ENCODE peak calls at places on chromosomes 5 and 9, in nine cellular contexts. One of them, this sample, is unnamed.

GRCh38 chr9:98570663-98571440 is 137.9 kb downstream of the GABBR2 start:
- DNase-seq in CD8-positive, alpha-beta T cell: no peak
- DNase-seq in cardiac fibroblast: no peak
- DNase-seq in RPMI8226: no peak
- DNase-seq in NCI-H524: peak
- DNase-seq in H54: no peak
- DNase-seq in AG09309: no peak
- DNase-seq in lower lobe of right lung: no peak
- DNase-seq in NCI-H69: no peak
- DNase-seq in this sample: no peak

GRCh38 chr5:2008851-2009629 is 126.3 kb upstream of the IRX4 start:
- DNase-seq in CD8-positive, alpha-beta T cell: no peak
- DNase-seq in cardiac fibroblast: no peak
- DNase-seq in RPMI8226: peak
- DNase-seq in NCI-H524: no peak
- DNase-seq in H54: no peak
- DNase-seq in AG09309: no peak
- DNase-seq in lower lobe of right lung: no peak
- DNase-seq in NCI-H69: no peak
- DNase-seq in this sample: no peak

GRCh38 chr5:51385214-51385613 is 2.0 kb downstream of the ISL1 start:
- DNase-seq in CD8-positive, alpha-beta T cell: no peak
- DNase-seq in cardiac fibroblast: no peak
- DNase-seq in RPMI8226: no peak
- DNase-seq in NCI-H524: no peak
- DNase-seq in H54: no peak
- DNase-seq in AG09309: no peak
- DNase-seq in lower lobe of right lung: no peak
- DNase-seq in NCI-H69: peak
- DNase-seq in this sample: no peak

GRCh38 chr9:127562271-127562780 is 49.8 kb upstream of the STXBP1 start:
- DNase-seq in CD8-positive, alpha-beta T cell: no peak
- DNase-seq in cardiac fibroblast: no peak
- DNase-seq in RPMI8226: no peak
- DNase-seq in NCI-H524: no peak
- DNase-seq in H54: no peak
- DNase-seq in AG09309: no peak
- DNase-seq in lower lobe of right lung: no peak
- DNase-seq in NCI-H69: no peak
- DNase-seq in this sample: no peak

GRCh38 chr9:115671236-115671770 is 482.3 kb upstream of the PAPPA start:
- DNase-seq in CD8-positive, alpha-beta T cell: no peak
- DNase-seq in cardiac fibroblast: no peak
- DNase-seq in RPMI8226: no peak
- DNase-seq in NCI-H524: no peak
- DNase-seq in H54: no peak
- DNase-seq in AG09309: no peak
- DNase-seq in lower lobe of right lung: no peak
- DNase-seq in NCI-H69: no peak
- DNase-seq in this sample: peak

GRCh38 chr5:76256116-76256889 is 146.8 kb upstream of the IQGAP2 start:
- DNase-seq in CD8-positive, alpha-beta T cell: peak
- DNase-seq in cardiac fibroblast: peak
- DNase-seq in RPMI8226: peak
- DNase-seq in NCI-H524: peak
- DNase-seq in H54: peak
- DNase-seq in AG09309: peak
- DNase-seq in lower lobe of right lung: no peak
- DNase-seq in NCI-H69: peak
- DNase-seq in this sample: peak

GRCh38 chr5:170640731-170641588 is 137.1 kb downstream of the KCNIP1 start:
- DNase-seq in CD8-positive, alpha-beta T cell: no peak
- DNase-seq in cardiac fibroblast: no peak
- DNase-seq in RPMI8226: peak
- DNase-seq in NCI-H524: no peak
- DNase-seq in H54: no peak
- DNase-seq in AG09309: no peak
- DNase-seq in lower lobe of right lung: no peak
- DNase-seq in NCI-H69: no peak
- DNase-seq in this sample: no peak

GRCh38 chr5:157924931-157925729 is 66.2 kb upstream of the CLINT1 start:
- DNase-seq in CD8-positive, alpha-beta T cell: no peak
- DNase-seq in cardiac fibroblast: no peak
- DNase-seq in RPMI8226: no peak
- DNase-seq in NCI-H524: no peak
- DNase-seq in H54: no peak
- DNase-seq in AG09309: no peak
- DNase-seq in lower lobe of right lung: no peak
- DNase-seq in NCI-H69: no peak
- DNase-seq in this sample: no peak

GRCh38 chr9:16152276-16153065 is 599.6 kb downstream of the CCDC171 start:
- DNase-seq in CD8-positive, alpha-beta T cell: no peak
- DNase-seq in cardiac fibroblast: no peak
- DNase-seq in RPMI8226: peak
- DNase-seq in NCI-H524: peak
- DNase-seq in H54: no peak
- DNase-seq in AG09309: no peak
- DNase-seq in lower lobe of right lung: no peak
- DNase-seq in NCI-H69: peak
- DNase-seq in this sample: no peak

GRCh38 chr5:162956570-162956969 is 480.8 kb upstream of the CCNG1 start:
- DNase-seq in CD8-positive, alpha-beta T cell: no peak
- DNase-seq in cardiac fibroblast: no peak
- DNase-seq in RPMI8226: no peak
- DNase-seq in NCI-H524: peak
- DNase-seq in H54: no peak
- DNase-seq in AG09309: no peak
- DNase-seq in lower lobe of right lung: no peak
- DNase-seq in NCI-H69: peak
- DNase-seq in this sample: no peak

GRCh38 chr5:137995747-137996123 is 37.1 kb downstream of the FAM13B start:
- DNase-seq in CD8-positive, alpha-beta T cell: no peak
- DNase-seq in cardiac fibroblast: peak
- DNase-seq in RPMI8226: no peak
- DNase-seq in NCI-H524: no peak
- DNase-seq in H54: no peak
- DNase-seq in AG09309: no peak
- DNase-seq in lower lobe of right lung: no peak
- DNase-seq in NCI-H69: no peak
- DNase-seq in this sample: no peak

GRCh38 chr9:83449981-83450380 is 88.2 kb downstream of the FRMD3 start:
- DNase-seq in CD8-positive, alpha-beta T cell: no peak
- DNase-seq in cardiac fibroblast: no peak
- DNase-seq in RPMI8226: no peak
- DNase-seq in NCI-H524: peak
- DNase-seq in H54: no peak
- DNase-seq in AG09309: no peak
- DNase-seq in lower lobe of right lung: no peak
- DNase-seq in NCI-H69: peak
- DNase-seq in this sample: no peak